ENCODE peak calls at places on chromosomes 16 and 17, in four cellular contexts. K, R, J and Y are unnamed samples.

GRCh38 chr17:77810536-77810935 is 148.0 kb upstream of the TNRC6C start:
- DNase-seq in J (peak), R (peak), K (no peak), Y (no peak)

GRCh38 chr17:37405955-37406634 is 541 bp downstream of the ACACA start:
- DNase-seq in R (peak), K (no peak), J (no peak), Y (no peak)

GRCh38 chr17:37384560-37385160 is 8.9 kb downstream of the C17orf78 start:
- DNase-seq in R (no peak), J (no peak), K (no peak), Y (no peak)

GRCh38 chr17:65696739-65697394 is 135.4 kb upstream of the AXIN2 start:
- DNase-seq in J (peak), K (no peak), R (peak), Y (no peak)

GRCh38 chr17:71919181-71919580 is 201.6 kb upstream of the SOX9 start:
- DNase-seq in J (peak), R (peak), K (no peak), Y (no peak)

GRCh38 chr17:45628019-45628418 is 137.5 kb upstream of the PLEKHM1 start:
- DNase-seq in K (no peak), J (no peak), R (no peak), Y (no peak)

GRCh38 chr17:66978514-66979061 is 14.1 kb downstream of the CACNG4 start:
- DNase-seq in K (no peak), R (peak), J (peak), Y (no peak)

GRCh38 chr16:31200821-31201510 is 1.6 kb downstream of the PYCARD start:
- DNase-seq in J (no peak), R (no peak), K (no peak), Y (peak)

GRCh38 chr17:40515491-40516041 is 14.1 kb upstream of the TNS4 start:
- DNase-seq in K (no peak), R (no peak), J (no peak), Y (peak)

GRCh38 chr17:33028778-33029177 is 37.1 kb downstream of the SPACA3 start:
- DNase-seq in J (no peak), K (no peak), R (no peak), Y (no peak)

GRCh38 chr17:556431-556995 is 158.1 kb downstream of the VPS53 start:
- DNase-seq in K (no peak), R (no peak), J (peak), Y (no peak)

GRCh38 chr16:84600343-84601229 is 17.3 kb downstream of the COTL1 start:
- DNase-seq in J (no peak), K (no peak), R (no peak), Y (no peak)

GRCh38 chr17:77246110-77247047 is 105.6 kb downstream of the SEC14L1 start:
- DNase-seq in J (no peak), R (no peak), K (no peak), Y (peak)

GRCh38 chr17:62899349-62899748 is 66.7 kb upstream of the TANC2 start:
- DNase-seq in J (no peak), K (no peak), R (no peak), Y (no peak)

GRCh38 chr17:28380572-28380907 is 9.0 kb downstream of the SARM1 start:
- DNase-seq in K (no peak), R (no peak), J (no peak), Y (no peak)

GRCh38 chr16:23929237-23929636 is 93.5 kb downstream of the PRKCB start:
- DNase-seq in J (no peak), R (no peak), K (no peak), Y (no peak)
- H3K4me3 ChIP-seq in J (no peak), R (no peak), K (no peak), Y (no peak)

GRCh38 chr17:4968916-4969550 is 1.4 kb upstream of the SPAG7 start:
- DNase-seq in K (peak), R (peak), J (peak), Y (no peak)
- H3K4me3 ChIP-seq in K (no peak), R (peak), J (peak), Y (peak)

GRCh38 chr16:51119576-51120288 is 31.3 kb downstream of the SALL1 start:
- DNase-seq in R (peak), K (no peak), J (no peak), Y (no peak)
- H3K4me3 ChIP-seq in R (no peak), K (no peak), J (no peak), Y (no peak)

GRCh38 chr16:86609115-86609514 is 30.8 kb downstream of the FOXL1 start:
- DNase-seq in J (peak), R (peak), K (no peak), Y (no peak)

GRCh38 chr16:86610779-86611516 is 32.6 kb downstream of the FOXL1 start:
- DNase-seq in J (no peak), R (no peak), K (no peak), Y (no peak)

GRCh38 chr16:86605950-86606349 is 27.6 kb downstream of the FOXL1 start:
- DNase-seq in K (no peak), J (no peak), R (no peak), Y (no peak)

GRCh38 chr16:86609661-86610060 is 31.3 kb downstream of the FOXL1 start:
- DNase-seq in J (no peak), K (no peak), R (no peak), Y (no peak)

DNA sequence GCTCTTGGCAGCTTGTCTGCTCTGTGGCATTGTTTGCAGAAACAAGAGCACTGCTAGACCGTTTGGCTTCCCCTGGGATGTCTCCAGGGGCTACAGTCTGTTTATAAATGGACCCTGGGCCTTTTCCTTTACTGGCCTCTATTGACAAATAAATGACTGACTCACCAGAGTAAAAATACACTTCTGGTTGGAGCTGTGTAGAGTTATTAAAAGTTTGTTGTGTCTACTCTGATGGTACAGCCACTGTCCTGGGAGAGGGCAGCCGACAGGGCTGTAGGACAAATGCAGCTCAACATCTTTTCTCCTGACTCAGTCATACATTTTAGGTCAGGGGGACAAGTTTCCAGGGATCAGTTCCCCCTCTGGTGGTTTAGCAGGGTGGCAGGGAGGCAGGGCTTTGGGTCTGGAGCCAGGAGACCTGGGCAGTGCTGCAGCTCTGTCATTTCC is 30.0 kb downstream of the FOXL1 start:
- DNase-seq in J (peak), K (no peak), R (peak), Y (no peak)
- H3K4me3 ChIP-seq in J (no peak), K (no peak), R (no peak), Y (no peak)

GRCh38 chr16:52547001-52547833 is at the start of gene TOX3:
- DNase-seq in J (no peak), R (no peak), K (no peak), Y (no peak)
- H3K4me3 ChIP-seq in J (no peak), R (no peak), K (no peak), Y (no peak)

GRCh38 chr17:38872671-38873385 is 3.0 kb downstream of the LASP1 start:
- DNase-seq in K (no peak), J (no peak), R (no peak), Y (no peak)
- H3K4me3 ChIP-seq in K (no peak), J (peak), R (peak), Y (peak)

DNA sequence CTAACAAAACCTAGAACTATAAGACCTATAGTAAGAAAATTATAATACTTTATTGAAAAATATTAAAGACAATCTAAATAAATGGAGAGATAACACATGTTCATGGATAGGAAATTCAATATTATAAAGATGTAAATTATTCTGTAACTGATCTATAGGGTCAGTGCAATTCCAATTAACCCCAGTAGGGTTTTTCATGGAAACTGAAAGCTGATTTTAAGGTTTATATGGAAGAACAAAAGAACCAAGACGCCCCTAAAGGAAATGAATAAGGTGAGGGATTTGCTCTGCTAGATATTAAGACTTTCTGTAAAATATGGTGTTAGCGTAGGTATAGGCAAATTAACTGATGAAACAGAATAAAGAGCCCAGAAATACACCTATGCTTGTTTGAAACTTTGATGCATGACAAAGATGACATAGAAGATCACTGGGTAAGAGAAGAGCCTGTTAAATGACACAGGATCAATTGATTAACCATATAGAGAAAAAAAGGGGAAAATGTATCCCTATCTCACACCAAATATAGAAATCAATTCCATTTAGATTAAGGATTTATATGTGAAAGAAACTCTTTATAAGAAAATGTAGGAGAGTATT is 3.0 kb downstream of the ICAM2 start:
- DNase-seq in K (no peak), R (no peak), J (no peak), Y (no peak)
- H3K4me3 ChIP-seq in K (no peak), R (no peak), J (no peak), Y (peak)